ENCODE peak calls at places on chromosomes 6 and 20, in eight cellular contexts. One of them, this sample, is unnamed.

GRCh38 chr20:62744761-62745160 is 36.1 kb downstream of the NTSR1 start:
- DNase-seq in activated T-cell treated with anti-CD3 and anti-CD28 coated beads, Interleukin-2, amount 50 U/mL, for 48 hours: no peak
- DNase-seq in CD8-positive, alpha-beta memory T cell: no peak
- DNase-seq in NK-92 treated with Interleukin-12 subunit alpha and Interleukin-12 subunit beta, amount 100 ng/mL, for 24 hours: no peak
- DNase-seq in ACHN: no peak
- DNase-seq in left ventricle myocardium inferior: peak; percentile 3
- DNase-seq in endothelial cell of umbilical vein: no peak
- DNase-seq in B cell: no peak
- DNase-seq in this sample: no peak

GRCh38 chr20:50224553-50225255 is 34.1 kb downstream of the CEBPB start:
- DNase-seq in activated T-cell treated with anti-CD3 and anti-CD28 coated beads, Interleukin-2, amount 50 U/mL, for 48 hours: no peak
- DNase-seq in CD8-positive, alpha-beta memory T cell: no peak
- DNase-seq in NK-92 treated with Interleukin-12 subunit alpha and Interleukin-12 subunit beta, amount 100 ng/mL, for 24 hours: no peak
- DNase-seq in ACHN: peak; percentile 26
- DNase-seq in left ventricle myocardium inferior: peak; percentile 61
- DNase-seq in endothelial cell of umbilical vein: peak; percentile 63
- DNase-seq in B cell: no peak
- DNase-seq in this sample: peak; percentile 25

GRCh38 chr6:159061805-159062563 is 17.2 kb upstream of the TAGAP start:
- DNase-seq in activated T-cell treated with anti-CD3 and anti-CD28 coated beads, Interleukin-2, amount 50 U/mL, for 48 hours: no peak
- DNase-seq in CD8-positive, alpha-beta memory T cell: no peak
- DNase-seq in NK-92 treated with Interleukin-12 subunit alpha and Interleukin-12 subunit beta, amount 100 ng/mL, for 24 hours: no peak
- DNase-seq in ACHN: no peak
- DNase-seq in left ventricle myocardium inferior: no peak
- DNase-seq in endothelial cell of umbilical vein: no peak
- DNase-seq in B cell: peak; percentile 30
- DNase-seq in this sample: no peak

GRCh38 chr6:54244430-54244829 is 63.8 kb upstream of the TINAG start:
- DNase-seq in activated T-cell treated with anti-CD3 and anti-CD28 coated beads, Interleukin-2, amount 50 U/mL, for 48 hours: no peak
- DNase-seq in CD8-positive, alpha-beta memory T cell: no peak
- DNase-seq in NK-92 treated with Interleukin-12 subunit alpha and Interleukin-12 subunit beta, amount 100 ng/mL, for 24 hours: no peak
- DNase-seq in ACHN: peak; percentile 48
- DNase-seq in left ventricle myocardium inferior: no peak
- DNase-seq in endothelial cell of umbilical vein: peak; percentile 59
- DNase-seq in B cell: no peak
- DNase-seq in this sample: peak; percentile 22

GRCh38 chr6:37965964-37966676 is 146.6 kb downstream of the ZFAND3 start:
- DNase-seq in activated T-cell treated with anti-CD3 and anti-CD28 coated beads, Interleukin-2, amount 50 U/mL, for 48 hours: no peak
- DNase-seq in CD8-positive, alpha-beta memory T cell: no peak
- DNase-seq in NK-92 treated with Interleukin-12 subunit alpha and Interleukin-12 subunit beta, amount 100 ng/mL, for 24 hours: no peak
- DNase-seq in ACHN: peak; percentile 41
- DNase-seq in left ventricle myocardium inferior: no peak
- DNase-seq in endothelial cell of umbilical vein: no peak
- DNase-seq in B cell: no peak
- DNase-seq in this sample: no peak

GRCh38 chr6:56222509-56222908 is 24.9 kb downstream of the COL21A1 start:
- DNase-seq in activated T-cell treated with anti-CD3 and anti-CD28 coated beads, Interleukin-2, amount 50 U/mL, for 48 hours: no peak
- DNase-seq in CD8-positive, alpha-beta memory T cell: no peak
- DNase-seq in NK-92 treated with Interleukin-12 subunit alpha and Interleukin-12 subunit beta, amount 100 ng/mL, for 24 hours: no peak
- DNase-seq in ACHN: no peak
- DNase-seq in left ventricle myocardium inferior: no peak
- DNase-seq in endothelial cell of umbilical vein: no peak
- DNase-seq in B cell: no peak
- DNase-seq in this sample: no peak

GRCh38 chr6:14288910-14289309 is 171.3 kb downstream of the CD83 start:
- DNase-seq in activated T-cell treated with anti-CD3 and anti-CD28 coated beads, Interleukin-2, amount 50 U/mL, for 48 hours: no peak
- DNase-seq in CD8-positive, alpha-beta memory T cell: no peak
- DNase-seq in NK-92 treated with Interleukin-12 subunit alpha and Interleukin-12 subunit beta, amount 100 ng/mL, for 24 hours: no peak
- DNase-seq in ACHN: no peak
- DNase-seq in left ventricle myocardium inferior: no peak
- DNase-seq in endothelial cell of umbilical vein: no peak
- DNase-seq in B cell: no peak
- DNase-seq in this sample: no peak

GRCh38 chr20:6501061-6501460 is 266.4 kb upstream of the BMP2 start:
- DNase-seq in activated T-cell treated with anti-CD3 and anti-CD28 coated beads, Interleukin-2, amount 50 U/mL, for 48 hours: no peak
- DNase-seq in CD8-positive, alpha-beta memory T cell: no peak
- DNase-seq in NK-92 treated with Interleukin-12 subunit alpha and Interleukin-12 subunit beta, amount 100 ng/mL, for 24 hours: no peak
- DNase-seq in ACHN: peak; percentile 32
- DNase-seq in left ventricle myocardium inferior: no peak
- DNase-seq in endothelial cell of umbilical vein: peak; percentile 81
- DNase-seq in B cell: no peak
- DNase-seq in this sample: no peak

This sample was measured in mesendoderm.